ENCODE peak calls at places on chromosomes 16 and 17, in five cellular contexts. C is CD8-positive, alpha-beta T cell; D is AG08396; L is retina; M is activated T-helper 1 cell treated with Interleukin-2 at 50 U/mL for 16 hours. A is an unnamed sample.

GRCh38 chr17:6090253-6090652 is 20.1 kb downstream of the WSCD1 start:
- DNase-seq in D (no peak), C (no peak), M (no peak), L (no peak), A (no peak)

GRCh38 chr16:64397042-64397441 is 724.8 kb downstream of the CDH11 start:
- DNase-seq in M (no peak), C (no peak), D (no peak), L (no peak), A (peak; percentile 77)

GRCh38 chr17:8249621-8250020 is 532 bp downstream of the PFAS start:
- DNase-seq in L (no peak), D (no peak), C (no peak), M (no peak), A (no peak)

GRCh38 chr17:58969156-58969555 is 137.5 kb downstream of the TRIM37 start:
- DNase-seq in C (no peak), D (no peak), L (peak; percentile 72), M (no peak), A (peak; percentile 33)

GRCh38 chr16:57670206-57670605 is 2.1 kb downstream of the ADGRG3 start:
- DNase-seq in C (no peak), M (no peak), L (no peak), D (no peak), A (no peak)

GRCh38 chr16:75527825-75528299 is 8.0 kb downstream of the CHST5 start:
- DNase-seq in D (no peak), M (no peak), C (no peak), L (no peak), A (no peak)

GRCh38 chr16:48366165-48367093 is 18.8 kb downstream of the SIAH1 start:
- DNase-seq in D (peak; percentile 64), L (peak; percentile 32), M (peak; percentile 29), C (peak; percentile 60), A (peak; percentile 94)

GRCh38 chr17:27294689-27295630 is 1.0 kb downstream of the WSB1 start:
- DNase-seq in M (peak; percentile 10), L (no peak), D (peak; percentile 69), C (no peak), A (peak; percentile 94)

GRCh38 chr16:54431041-54431996 is 144.7 kb upstream of the IRX3 start:
- DNase-seq in C (no peak), D (no peak), L (no peak), M (no peak), A (peak; percentile 32)

GRCh38 chr16:68083239-68083781 is 1.9 kb upstream of the NFATC3 start:
- DNase-seq in L (no peak), D (no peak), M (no peak), C (no peak), A (no peak)

GRCh38 chr16:8675183-8676159 is 1.1 kb downstream of the ABAT start:
- DNase-seq in M (peak; percentile 33), D (no peak), C (peak; percentile 54), L (no peak), A (no peak)

GRCh38 chr17:40451420-40451819 is 8.2 kb downstream of the IGFBP4 start:
- DNase-seq in D (peak; percentile 84), M (no peak), L (no peak), C (no peak), A (peak; percentile 88)

GRCh38 chr16:86089986-86090385 is 191.0 kb downstream of the IRF8 start:
- DNase-seq in D (no peak), C (no peak), L (no peak), M (no peak), A (no peak)

GRCh38 chr16:88640520-88641247 is 2.3 kb downstream of the IL17C start:
- DNase-seq in D (no peak), C (no peak), M (no peak), L (no peak), A (no peak)

GRCh38 chr17:77325826-77326581 is 185.2 kb downstream of the SEC14L1 start:
- DNase-seq in C (no peak), D (peak; percentile 9), M (no peak), L (no peak), A (peak; percentile 24)

GRCh38 chr16:77439106-77439505 is 4.3 kb upstream of the ADAMTS18 start:
- DNase-seq in C (no peak), D (no peak), M (no peak), L (no peak), A (no peak)

GRCh38 chr17:15398291-15398690 is 56.9 kb upstream of the TEKT3 start:
- DNase-seq in C (no peak), D (no peak), M (no peak), L (no peak), A (peak; percentile 32)

GRCh38 chr17:40806131-40806530 is 6.4 kb upstream of the KRT28 start:
- DNase-seq in L (no peak), D (no peak), C (no peak), M (no peak), A (no peak)

A was measured in fibroblast of lung.